ENCODE peak calls at places on chromosomes 4 and X, in ten cellular contexts. E, A, K, P, G, B, T, M, O and C are unnamed samples.

GRCh38 chr4:129358571-129358970 is 262.6 kb downstream of the C4orf33 start:
- DNase-seq in E (no peak), A (peak), K (no peak), P (no peak), G (no peak), B (no peak), T (no peak), M (no peak), O (peak), C (peak)

GRCh38 chr4:77665381-77666069 is 59.9 kb downstream of the CXCL13 start:
- DNase-seq in E (no peak), A (no peak), K (no peak), P (no peak), G (no peak), B (no peak), T (peak), M (no peak), O (no peak), C (no peak)

GRCh38 chr4:87497141-87497540 is 32.0 kb downstream of the SPARCL1 start:
- DNase-seq in E (peak), A (peak), K (no peak), P (no peak), G (no peak), B (no peak), T (no peak), M (peak), O (no peak), C (no peak)

GRCh38 chr4:144350706-144351105 is 210.2 kb upstream of the GYPA start:
- DNase-seq in E (no peak), A (no peak), K (no peak), P (no peak), G (no peak), B (no peak), T (no peak), M (no peak), O (peak), C (peak)

GRCh38 chr4:44583393-44583792 is 68.0 kb downstream of the YIPF7 start:
- DNase-seq in E (no peak), A (peak), K (no peak), P (no peak), G (no peak), B (no peak), T (no peak), M (peak), O (no peak), C (no peak)

GRCh38 chrX:120536056-120536455 is 24.7 kb downstream of the CUL4B start:
- DNase-seq in E (no peak), A (no peak), K (no peak), P (no peak), G (no peak), B (peak), T (no peak), M (no peak), O (no peak), C (no peak)

GRCh38 chr4:19689511-19689910 is 562.2 kb upstream of the SLIT2 start:
- DNase-seq in E (no peak), A (no peak), K (no peak), P (no peak), G (no peak), B (no peak), T (no peak), M (no peak), O (peak), C (peak)

GRCh38 chr4:54187148-54187547 is 41.9 kb upstream of the PDGFRA start:
- DNase-seq in E (no peak), A (no peak), K (no peak), P (no peak), G (no peak), B (no peak), T (no peak), M (no peak), O (no peak), C (no peak)

GRCh38 chrX:24146283-24146865 is 3.2 kb upstream of the ZFX start:
- DNase-seq in E (no peak), A (peak), K (no peak), P (no peak), G (no peak), B (no peak), T (no peak), M (no peak), O (peak), C (no peak)

GRCh38 chrX:123422875-123423274 is 238.8 kb downstream of the GRIA3 start:
- DNase-seq in E (no peak), A (peak), K (no peak), P (no peak), G (no peak), B (no peak), T (no peak), M (peak), O (peak), C (peak)

GRCh38 chr4:40471923-40472322 is 136.8 kb downstream of the CHRNA9 start:
- DNase-seq in E (no peak), A (no peak), K (no peak), P (no peak), G (no peak), B (no peak), T (no peak), M (no peak), O (peak), C (no peak)

GRCh38 chr4:2698951-2699505 is 57.1 kb downstream of the TNIP2 start:
- DNase-seq in E (no peak), A (no peak), K (no peak), P (no peak), G (no peak), B (no peak), T (no peak), M (no peak), O (no peak), C (no peak)

GRCh38 chr4:602559-602942 is 22.8 kb upstream of the PDE6B start:
- DNase-seq in E (peak), A (peak), K (no peak), P (no peak), G (no peak), B (no peak), T (peak), M (no peak), O (no peak), C (peak)

GRCh38 chrX:13398073-13398823 is 78.4 kb upstream of the ATXN3L start:
- DNase-seq in E (no peak), A (no peak), K (no peak), P (no peak), G (peak), B (no peak), T (no peak), M (no peak), O (peak), C (peak)

GRCh38 chr4:106869551-106869950 is 166.6 kb downstream of the DKK2 start:
- DNase-seq in E (no peak), A (no peak), K (no peak), P (no peak), G (no peak), B (no peak), T (no peak), M (no peak), O (peak), C (peak)

GRCh38 chrX:129726307-129727111 is 12.3 kb upstream of the XPNPEP2 start:
- DNase-seq in E (no peak), A (peak), K (peak), P (no peak), G (no peak), B (no peak), T (no peak), M (peak), O (peak), C (peak)

GRCh38 chr4:146545102-146545501 is 23.4 kb upstream of the SLC10A7 start:
- DNase-seq in E (no peak), A (peak), K (no peak), P (no peak), G (peak), B (no peak), T (no peak), M (peak), O (peak), C (no peak)

GRCh38 chrX:2513120-2513664 is 12.4 kb upstream of the DHRSX start:
- DNase-seq in E (no peak), A (no peak), K (no peak), P (no peak), G (no peak), B (no peak), T (no peak), M (no peak), O (no peak), C (no peak)

GRCh38 chr4:152255437-152255836 is 280.5 kb downstream of the FBXW7 start:
- DNase-seq in E (peak), A (peak), K (no peak), P (no peak), G (no peak), B (no peak), T (peak), M (peak), O (no peak), C (no peak)

GRCh38 chrX:135396566-135396965 is 25.2 kb upstream of the SMIM10L2A start:
- DNase-seq in E (no peak), A (peak), K (no peak), P (no peak), G (no peak), B (no peak), T (no peak), M (no peak), O (no peak), C (no peak)

GRCh38 chr4:184936071-184936470 is 82.2 kb upstream of the HELT start:
- DNase-seq in E (no peak), A (no peak), K (no peak), P (no peak), G (no peak), B (no peak), T (no peak), M (no peak), O (no peak), C (no peak)

GRCh38 chrX:132266583-132267355 is 47.5 kb upstream of the RAP2C start:
- DNase-seq in E (no peak), A (no peak), K (no peak), P (no peak), G (no peak), B (no peak), T (peak), M (no peak), O (peak), C (peak)

GRCh38 chr4:38743866-38744265 is 38.9 kb downstream of the TLR10 start:
- DNase-seq in E (no peak), A (no peak), K (no peak), P (no peak), G (peak), B (no peak), T (no peak), M (no peak), O (no peak), C (no peak)

GRCh38 chr4:22463179-22463578 is 52.7 kb downstream of the ADGRA3 start:
- DNase-seq in E (no peak), A (peak), K (no peak), P (no peak), G (no peak), B (no peak), T (no peak), M (peak), O (no peak), C (no peak)

GRCh38 chr4:68751138-68751537 is 64.7 kb upstream of the UGT2B10 start:
- DNase-seq in E (no peak), A (no peak), K (no peak), P (no peak), G (no peak), B (no peak), T (no peak), M (no peak), O (no peak), C (no peak)

GRCh38 chrX:97628326-97628725 is 744.6 kb downstream of the RPA4 start:
- DNase-seq in E (no peak), A (no peak), K (no peak), P (no peak), G (no peak), B (no peak), T (no peak), M (no peak), O (no peak), C (no peak)

GRCh38 chrX:128106630-128107029 is 54.4 kb upstream of the ACTRT1 start:
- DNase-seq in E (no peak), A (peak), K (no peak), P (no peak), G (no peak), B (no peak), T (no peak), M (no peak), O (no peak), C (no peak)

GRCh38 chr4:80462537-80463207 is 127.1 kb downstream of the CFAP299 start:
- DNase-seq in E (peak), A (no peak), K (no peak), P (no peak), G (no peak), B (no peak), T (no peak), M (no peak), O (no peak), C (no peak)

GRCh38 chr4:6461301-6462165 is 10.9 kb downstream of the PPP2R2C start:
- DNase-seq in E (no peak), A (no peak), K (no peak), P (peak), G (no peak), B (no peak), T (no peak), M (no peak), O (no peak), C (peak)

GRCh38 chr4:185018834-185019450 is 652 bp downstream of the HELT start:
- DNase-seq in E (no peak), A (no peak), K (no peak), P (no peak), G (no peak), B (no peak), T (no peak), M (no peak), O (no peak), C (peak)

GRCh38 chr4:8701101-8702019 is 108.8 kb downstream of the CPZ start:
- DNase-seq in E (no peak), A (no peak), K (no peak), P (peak), G (no peak), B (no peak), T (no peak), M (no peak), O (no peak), C (no peak)

GRCh38 chr4:78168029-78168428 is 110.9 kb downstream of the FRAS1 start:
- DNase-seq in E (no peak), A (peak), K (no peak), P (no peak), G (no peak), B (no peak), T (no peak), M (no peak), O (no peak), C (no peak)